ENCODE peak calls at places on chromosomes 12 and 14, in eight cellular contexts. B is H54; G is brain pericyte; X is ovary; S is neural crest cell; F is PC-3; M is stimulated activated naive B cell treated with anti-CD40 and anti-IgM and Interleukin-4, amounts not matched to agents 10 μg/mL and 1 μg/mL and 100 μg/mL, for 72 hours; K is NCI-H2029. A is an unnamed sample.

GRCh38 chr12:87848248-87848868 is 180.8 kb downstream of the C12orf50 start:
- DNase-seq in F (peak), X (no peak), M (no peak), K (peak), B (peak), G (peak), S (peak), A (no peak)

GRCh38 chr12:123780956-123781355 is 18.9 kb downstream of the DNAH10 start:
- DNase-seq in F (no peak), K (no peak), M (no peak), B (no peak), X (no peak), G (no peak), S (no peak), A (no peak)

GRCh38 chr14:47715330-47715729 is 39.9 kb upstream of the MDGA2 start:
- DNase-seq in S (no peak), X (no peak), K (no peak), F (peak), M (no peak), B (no peak), G (no peak), A (no peak)

GRCh38 chr12:46343122-46343852 is 29.3 kb downstream of the SLC38A2 start:
- DNase-seq in B (no peak), M (no peak), X (no peak), K (no peak), F (peak), G (no peak), S (no peak), A (no peak)

GRCh38 chr12:10140001-10140400 is 10.0 kb upstream of the CLEC7A start:
- DNase-seq in G (no peak), X (peak), M (peak), F (peak), S (peak), B (no peak), K (no peak), A (no peak)

GRCh38 chr12:32249701-32250270 is 143.1 kb downstream of the BICD1 start:
- DNase-seq in K (no peak), M (no peak), F (peak), G (no peak), B (no peak), S (no peak), X (no peak), A (no peak)

GRCh38 chr12:10623131-10623530 is 9.7 kb upstream of the MAGOHB start:
- DNase-seq in B (no peak), F (peak), K (no peak), S (no peak), G (no peak), X (no peak), M (no peak), A (no peak)

GRCh38 chr12:110317921-110318320 is 36.9 kb downstream of the ATP2A2 start:
- DNase-seq in S (no peak), G (no peak), B (no peak), F (no peak), M (no peak), K (no peak), X (no peak), A (no peak)

GRCh38 chr12:133233006-133233405 is 2.7 kb downstream of the ANHX start:
- DNase-seq in F (no peak), X (no peak), K (no peak), S (no peak), G (no peak), M (no peak), B (no peak), A (no peak)

GRCh38 chr14:62118461-62118860 is 356.2 kb downstream of the SNAPC1 start:
- DNase-seq in G (no peak), K (no peak), B (no peak), S (no peak), X (no peak), M (no peak), F (no peak), A (no peak)

GRCh38 chr14:23432946-23433345 is 2.5 kb downstream of the MYH7 start:
- DNase-seq in X (no peak), G (no peak), M (no peak), F (no peak), K (no peak), B (no peak), S (no peak), A (peak)

A was measured in mesenteric fat pad.